ENCODE peak calls at places on chromosomes 6 and 20, in nine cellular contexts. Z is neural progenitor cell; J is body of pancreas; Q is heart left ventricle; M is stomach; K is MM.1S; U is mammary epithelial cell; G is right lobe of liver; W is CD4-positive, alpha-beta memory T cell. F is an unnamed sample.

GRCh38 chr6:45699663-45700062 is 316.0 kb downstream of the CLIC5 start:
- DNase-seq in Z (no peak), J (no peak), Q (no peak), M (no peak), K (no peak), U (no peak), G (no peak), W (no peak), F (no peak)

GRCh38 chr6:101935732-101936131 is 542.2 kb downstream of the GRIK2 start:
- DNase-seq in Z (no peak), J (no peak), Q (no peak), M (no peak), K (no peak), U (no peak), G (no peak), W (no peak), F (no peak)

GRCh38 chr6:133787859-133788505 is 100.9 kb upstream of the TCF21 start:
- DNase-seq in Z (no peak), J (no peak), Q (no peak), M (no peak), K (no peak), U (no peak), G (no peak), W (no peak), F (no peak)

GRCh38 chr6:117432273-117432672 is 6.5 kb upstream of the ROS1 start:
- DNase-seq in Z (no peak), J (no peak), Q (no peak), M (no peak), K (no peak), U (no peak), G (no peak), W (no peak), F (no peak)

GRCh38 chr6:79338493-79338892 is 104.0 kb upstream of the HMGN3 start:
- DNase-seq in Z (no peak), J (no peak), Q (no peak), M (no peak), K (no peak), U (no peak), G (no peak), W (no peak), F (no peak)

GRCh38 chr6:42446370-42446769 is 5.4 kb downstream of the TRERF1 start:
- DNase-seq in Z (no peak), J (no peak), Q (no peak), M (no peak), K (no peak), U (no peak), G (no peak), W (no peak), F (no peak)

GRCh38 chr20:47044938-47045337 is 150.3 kb downstream of the EYA2 start:
- DNase-seq in Z (no peak), J (no peak), Q (no peak), M (no peak), K (no peak), U (no peak), G (no peak), W (no peak), F (no peak)

GRCh38 chr6:119669228-119669627 is 319.7 kb upstream of the MAN1A1 start:
- DNase-seq in Z (no peak), J (no peak), Q (no peak), M (no peak), K (no peak), U (no peak), G (no peak), W (no peak), F (no peak)

GRCh38 chr6:158377866-158378265 is 65.6 kb downstream of the TULP4 start:
- DNase-seq in Z (no peak), J (no peak), Q (no peak), M (no peak), K (no peak), U (peak), G (no peak), W (no peak), F (no peak)

GRCh38 chr6:154605207-154605877 is 94.9 kb upstream of the CNKSR3 start:
- DNase-seq in Z (no peak), J (no peak), Q (no peak), M (no peak), K (no peak), U (peak), G (no peak), W (peak), F (no peak)

GRCh38 chr20:35866446-35867202 is 87.7 kb downstream of the SCAND1 start:
- DNase-seq in Z (no peak), J (no peak), Q (no peak), M (no peak), K (no peak), U (no peak), G (no peak), W (no peak), F (no peak)

GRCh38 chr6:35919827-35920751 is 809 bp downstream of the SRPK1 start:
- DNase-seq in Z (peak), J (peak), Q (peak), M (peak), K (peak), U (peak), G (no peak), W (peak), F (peak)

GRCh38 chr20:41072919-41073318 is 44.3 kb downstream of the TOP1 start:
- DNase-seq in Z (no peak), J (no peak), Q (no peak), M (no peak), K (no peak), U (no peak), G (no peak), W (no peak), F (no peak)

GRCh38 chr6:159701413-159701999 is 8.5 kb upstream of the SOD2 start:
- DNase-seq in Z (no peak), J (no peak), Q (no peak), M (no peak), K (no peak), U (peak), G (no peak), W (no peak), F (no peak)

GRCh38 chr20:59190509-59190908 is 26.9 kb downstream of the ZNF831 start:
- DNase-seq in Z (no peak), J (no peak), Q (no peak), M (no peak), K (no peak), U (no peak), G (no peak), W (no peak), F (no peak)

GRCh38 chr20:43590036-43590391 is 723 bp upstream of the IFT52 start:
- DNase-seq in Z (peak), J (no peak), Q (peak), M (no peak), K (no peak), U (no peak), G (peak), W (no peak), F (no peak)

DNA sequence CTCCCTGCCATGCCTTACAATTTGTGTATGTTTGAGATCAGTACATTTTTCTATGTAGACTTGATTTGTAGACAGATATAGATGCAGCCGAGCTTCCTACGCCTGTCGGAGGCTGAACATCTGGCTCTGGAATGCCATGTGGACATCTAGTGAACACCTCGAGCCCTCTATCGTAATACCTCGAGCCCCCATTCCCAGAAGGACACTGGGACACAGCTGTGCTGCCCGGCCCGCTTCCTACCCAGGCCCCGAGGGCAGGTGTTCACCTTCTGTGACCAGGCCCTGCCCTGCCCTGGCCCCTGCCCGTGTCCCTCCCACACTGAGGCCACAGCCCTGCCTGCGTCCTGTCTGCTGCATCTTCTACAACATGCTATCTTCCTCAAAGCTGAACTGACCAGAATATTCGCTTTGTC is 12.9 kb downstream of the RPS6KA2 start:
- DNase-seq in Z (no peak), J (no peak), Q (no peak), M (no peak), K (no peak), U (no peak), G (no peak), W (no peak), F (no peak)
- H3K27ac ChIP-seq in Z (no peak), J (no peak), Q (peak), M (no peak), K (no peak), U (no peak), G (no peak), W (no peak), F (peak)

GRCh38 chr6:169678342-169678741 is 23.5 kb downstream of the WDR27 start:
- DNase-seq in Z (no peak), J (no peak), Q (no peak), M (no peak), K (no peak), U (no peak), G (no peak), W (no peak), F (no peak)
- H3K4me3 ChIP-seq in Z (no peak), J (no peak), Q (no peak), M (no peak), K (no peak), U (no peak), G (no peak), W (no peak), F (no peak)

DNA sequence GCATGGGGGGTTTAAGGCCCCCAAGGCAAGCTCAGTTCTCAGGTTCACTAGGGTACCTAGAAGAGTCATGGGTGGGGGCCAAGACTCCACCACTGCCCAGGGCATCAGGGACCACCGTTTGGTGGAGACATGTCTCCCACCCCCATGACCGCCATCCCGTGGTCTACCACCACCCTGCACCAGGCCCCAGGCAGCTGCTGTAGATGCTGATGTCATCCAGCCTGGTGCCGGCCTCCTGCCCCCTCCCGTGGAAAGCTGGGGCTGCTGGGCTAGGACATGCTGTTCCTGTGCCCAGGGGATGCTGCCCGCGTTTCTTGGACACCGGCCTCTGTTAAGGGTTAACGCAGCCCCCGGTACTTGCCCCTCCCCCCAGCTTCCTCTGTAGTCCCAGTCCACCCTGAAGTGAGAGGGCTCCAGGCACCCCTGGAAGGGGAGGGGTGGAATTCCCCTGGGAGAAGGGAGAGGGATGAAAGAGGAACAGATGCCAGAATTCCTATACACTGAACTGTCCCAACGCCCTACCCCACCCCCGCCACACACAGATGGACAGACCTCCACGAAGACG is 587 bp downstream of the IP6K3 start:
- DNase-seq in Z (peak), J (no peak), Q (peak), M (no peak), K (no peak), U (peak), G (no peak), W (no peak), F (peak)
- H3K27ac ChIP-seq in Z (no peak), J (no peak), Q (peak), M (no peak), K (no peak), U (no peak), G (peak), W (no peak), F (peak)

GRCh38 chr20:21522479-21523397 is 8.9 kb upstream of the NKX2-2 start:
- DNase-seq in Z (peak), J (no peak), Q (no peak), M (no peak), K (no peak), U (no peak), G (no peak), W (no peak), F (no peak)

GRCh38 chr20:21520702-21521595 is 7.1 kb upstream of the NKX2-2 start:
- DNase-seq in Z (peak), J (no peak), Q (no peak), M (no peak), K (no peak), U (no peak), G (no peak), W (no peak), F (no peak)

GRCh38 chr20:21521596-21522478 is 8.0 kb upstream of the NKX2-2 start:
- DNase-seq in Z (peak), J (no peak), Q (no peak), M (no peak), K (no peak), U (no peak), G (no peak), W (no peak), F (no peak)

GRCh38 chr20:21523895-21524294 is 10.0 kb upstream of the NKX2-2 start:
- DNase-seq in Z (no peak), J (no peak), Q (no peak), M (no peak), K (no peak), U (no peak), G (no peak), W (no peak), F (no peak)

DNA sequence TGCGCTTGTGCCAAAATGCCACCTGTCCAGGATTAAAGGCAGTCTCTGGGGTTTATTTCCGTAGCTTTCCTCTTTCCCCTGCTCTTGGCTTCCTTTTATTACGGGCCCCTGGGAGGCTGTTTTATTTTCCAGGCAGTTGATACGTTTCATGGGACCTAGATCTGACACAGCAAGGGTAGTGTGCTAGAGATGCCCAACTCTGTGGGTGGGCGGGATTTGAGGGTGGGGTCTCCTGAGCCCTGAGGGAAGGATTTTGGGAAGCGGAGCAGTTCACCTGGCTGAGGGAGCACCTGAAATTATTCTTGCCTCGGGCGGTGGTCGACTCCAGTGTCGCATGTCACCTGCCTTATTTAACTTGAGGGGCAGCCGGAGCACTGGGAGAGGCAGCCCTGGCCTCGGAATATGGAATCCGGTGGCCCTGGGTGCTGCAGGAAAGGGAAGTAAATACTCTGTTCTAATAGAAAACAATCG is 9.6 kb upstream of the NKX2-2 start:
- DNase-seq in Z (no peak), J (no peak), Q (no peak), M (no peak), K (no peak), U (no peak), G (no peak), W (no peak), F (no peak)
- H3K4me3 ChIP-seq in Z (peak), J (no peak), Q (no peak), M (no peak), K (no peak), U (no peak), G (no peak), W (no peak), F (no peak)

GRCh38 chr20:3313681-3314080 is 74.7 kb upstream of the SLC4A11 start:
- DNase-seq in Z (no peak), J (peak), Q (no peak), M (no peak), K (no peak), U (no peak), G (no peak), W (no peak), F (no peak)

GRCh38 chr20:3315110-3315509 is 76.1 kb upstream of the SLC4A11 start:
- DNase-seq in Z (no peak), J (no peak), Q (no peak), M (no peak), K (no peak), U (no peak), G (no peak), W (no peak), F (no peak)

GRCh38 chr20:3316131-3316530 is 77.1 kb upstream of the SLC4A11 start:
- DNase-seq in Z (no peak), J (no peak), Q (no peak), M (no peak), K (no peak), U (no peak), G (no peak), W (no peak), F (no peak)

GRCh38 chr20:3312940-3313656 is 74.1 kb upstream of the SLC4A11 start:
- DNase-seq in Z (no peak), J (peak), Q (no peak), M (no peak), K (no peak), U (peak), G (no peak), W (no peak), F (no peak)

GRCh38 chr20:3314391-3314790 is 75.4 kb upstream of the SLC4A11 start:
- DNase-seq in Z (no peak), J (no peak), Q (no peak), M (no peak), K (no peak), U (no peak), G (no peak), W (no peak), F (no peak)
- H3K27ac ChIP-seq in Z (no peak), J (no peak), Q (peak), M (no peak), K (no peak), U (no peak), G (no peak), W (no peak), F (peak)

DNA sequence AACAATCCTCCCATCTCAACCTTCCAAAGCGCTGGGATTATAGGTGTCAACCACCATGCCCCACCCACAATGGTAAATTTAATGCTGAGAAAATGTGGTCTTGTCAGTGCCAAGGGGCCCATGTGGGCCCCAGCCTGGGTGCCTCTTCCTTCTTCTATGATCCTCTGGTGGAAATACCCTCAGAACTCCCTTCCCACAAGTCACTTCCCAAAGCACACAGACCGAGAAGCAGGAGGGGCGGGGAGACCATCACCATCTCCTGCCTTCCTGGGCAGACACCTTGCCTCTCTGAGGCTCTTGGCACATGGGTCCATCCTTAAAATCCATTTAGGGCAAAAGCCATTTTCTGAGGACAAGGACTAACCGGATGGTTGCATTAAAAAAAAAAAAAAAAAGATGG is 59.0 kb downstream of the NOL4L start:
- DNase-seq in Z (no peak), J (no peak), Q (no peak), M (no peak), K (no peak), U (no peak), G (no peak), W (no peak), F (no peak)
- H3K4me3 ChIP-seq in Z (no peak), J (no peak), Q (no peak), M (no peak), K (no peak), U (no peak), G (no peak), W (no peak), F (no peak)

GRCh38 chr20:4748847-4749246 is 27.1 kb downstream of the PRND start:
- DNase-seq in Z (peak), J (no peak), Q (no peak), M (no peak), K (no peak), U (no peak), G (no peak), W (no peak), F (no peak)
- H3K27ac ChIP-seq in Z (no peak), J (no peak), Q (no peak), M (no peak), K (no peak), U (no peak), G (no peak), W (no peak), F (no peak)

GRCh38 chr6:11217360-11218076 is 14.9 kb downstream of the NEDD9 start:
- DNase-seq in Z (no peak), J (peak), Q (no peak), M (peak), K (no peak), U (no peak), G (no peak), W (no peak), F (no peak)
- H3K4me3 ChIP-seq in Z (no peak), J (no peak), Q (no peak), M (no peak), K (no peak), U (no peak), G (no peak), W (no peak), F (no peak)

GRCh38 chr6:8435093-8435844 is at the start of gene SLC35B3:
- DNase-seq in Z (peak), J (peak), Q (peak), M (peak), K (peak), U (peak), G (peak), W (peak), F (peak)

GRCh38 chr6:8436956-8437355 is 1.6 kb upstream of the SLC35B3 start:
- DNase-seq in Z (no peak), J (no peak), Q (no peak), M (no peak), K (no peak), U (no peak), G (no peak), W (no peak), F (no peak)

GRCh38 chr6:8434727-8435092 is 635 bp downstream of the SLC35B3 start:
- DNase-seq in Z (no peak), J (no peak), Q (no peak), M (no peak), K (no peak), U (no peak), G (no peak), W (no peak), F (no peak)

GRCh38 chr6:8437813-8438212 is 2.5 kb upstream of the SLC35B3 start:
- DNase-seq in Z (no peak), J (no peak), Q (no peak), M (no peak), K (no peak), U (no peak), G (no peak), W (no peak), F (no peak)

DNA sequence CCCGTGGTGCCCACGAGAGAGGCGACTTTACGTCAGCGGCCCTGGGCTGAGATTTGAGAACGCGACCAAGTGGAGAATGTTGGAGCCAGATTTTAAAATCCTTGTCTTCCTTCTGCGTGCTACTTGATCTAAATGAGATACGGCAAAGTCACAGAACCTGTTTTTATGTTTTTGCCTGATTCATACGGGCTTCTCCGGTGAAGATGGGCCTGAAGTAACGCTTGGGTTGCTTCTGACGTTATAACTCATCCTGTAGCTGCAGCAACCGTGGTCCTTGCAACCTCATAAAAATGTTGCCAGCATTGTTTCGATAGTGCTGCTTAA is 462 bp upstream of the SLC35B3 start:
- DNase-seq in Z (no peak), J (no peak), Q (no peak), M (no peak), K (no peak), U (peak), G (no peak), W (peak), F (no peak)
- H3K27ac ChIP-seq in Z (no peak), J (peak), Q (peak), M (peak), K (no peak), U (peak), G (peak), W (peak), F (peak)

GRCh38 chr6:142796024-142796423 is 149.0 kb downstream of the HIVEP2 start:
- DNase-seq in Z (no peak), J (no peak), Q (no peak), M (no peak), K (no peak), U (no peak), G (no peak), W (no peak), F (no peak)
- H3K4me3 ChIP-seq in Z (no peak), J (no peak), Q (no peak), M (no peak), K (no peak), U (no peak), G (no peak), W (no peak), F (no peak)